ENCODE peak calls at places on chromosome 2, in four cellular contexts. E is OCI-LY7, L is astrocyte, K is cardiac muscle cell. C is an unnamed sample.

GRCh38 chr2:191746306-191746705 is 68.4 kb downstream of the NABP1 start:
- DNase-seq in E (no peak), K (no peak), L (peak; percentile 69), C (no peak)

GRCh38 chr2:24124003-24124585 is 825 bp downstream of the FAM228B start:
- DNase-seq in K (peak; percentile 44), L (peak; percentile 47), E (no peak), C (no peak)

GRCh38 chr2:112730182-112730581 is 9.4 kb downstream of the NT5DC4 start:
- DNase-seq in E (no peak), K (no peak), L (no peak), C (no peak)

GRCh38 chr2:23824777-23825212 is 102.1 kb downstream of the ATAD2B start:
- DNase-seq in K (peak; percentile 74), E (peak; percentile 73), L (peak; percentile 15), C (no peak)

GRCh38 chr2:45255568-45255967 is 246.3 kb upstream of the SIX2 start:
- DNase-seq in E (no peak), L (no peak), K (no peak), C (no peak)

GRCh38 chr2:59806486-59806885 is 747.0 kb downstream of the BCL11A start:
- DNase-seq in K (no peak), E (no peak), L (no peak), C (no peak)

GRCh38 chr2:237922641-237923361 is 44.0 kb upstream of the UBE2F start:
- DNase-seq in K (no peak), L (no peak), E (no peak), C (no peak)

GRCh38 chr2:27627963-27628766 is 647 bp downstream of the CCDC121 start:
- DNase-seq in E (peak; percentile 25), L (peak; percentile 99), K (peak; percentile 75), C (peak; percentile 98)

GRCh38 chr2:41836944-41837343 is 210.9 kb upstream of the PKDCC start:
- DNase-seq in L (peak; percentile 36), K (peak; percentile 70), E (peak; percentile 28), C (no peak)

GRCh38 chr2:7363906-7364305 is 446.7 kb downstream of the RNF144A start:
- DNase-seq in K (no peak), E (peak; percentile 16), L (no peak), C (no peak)

GRCh38 chr2:7356909-7357584 is 439.8 kb downstream of the RNF144A start:
- DNase-seq in K (no peak), L (no peak), E (no peak), C (no peak)

GRCh38 chr2:7355781-7356180 is 438.6 kb downstream of the RNF144A start:
- DNase-seq in L (no peak), E (no peak), K (no peak), C (no peak)

GRCh38 chr2:7357993-7358392 is 440.8 kb downstream of the RNF144A start:
- DNase-seq in L (no peak), E (no peak), K (no peak), C (no peak)

DNA sequence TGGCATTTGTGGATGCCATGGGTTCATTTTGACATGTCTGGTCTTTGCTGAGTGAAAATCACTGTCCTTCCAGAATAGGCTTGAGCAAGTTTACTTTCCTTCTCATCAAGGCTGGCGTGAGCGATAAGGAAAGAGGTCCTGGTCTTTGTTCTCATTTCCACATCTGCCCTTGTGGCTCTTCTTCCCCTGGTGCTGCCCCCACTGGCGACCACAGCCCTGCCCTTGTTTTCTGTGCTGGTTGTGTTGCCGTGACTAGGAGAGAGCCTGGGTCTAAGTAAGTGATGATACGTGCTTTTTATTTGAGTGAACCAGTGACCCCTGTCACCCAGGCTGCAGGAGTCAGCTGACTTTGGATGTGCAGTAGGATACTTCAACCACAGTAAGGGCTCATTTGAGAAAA is 441.7 kb downstream of the RNF144A start:
- DNase-seq in K (no peak), E (no peak), L (no peak), C (no peak)
- TF ChIP-seq CTCF in K (no peak), E (no peak), L (no peak), C (no peak)

GRCh38 chr2:19785432-19785831 is 116.4 kb downstream of the TTC32 start:
- DNase-seq in K (peak; percentile 73), E (no peak), L (peak; percentile 54), C (no peak)
- H3K4me3 ChIP-seq in K (no peak overlapping the region), E (no peak overlapping the region), L (no peak overlapping the region), C (no peak overlapping the region)

GRCh38 chr2:216160786-216161185 is 51.6 kb downstream of the XRCC5 start:
- DNase-seq in K (no peak), E (no peak), L (no peak), C (no peak)
- H3K36me3 ChIP-seq in K (peaks cover 57% of the 10 kb centered on the region), E (peaks cover 98% of the 10 kb centered on the region), L (peaks cover 71% of the 10 kb centered on the region), C (peaks cover 1% of the 10 kb centered on the region)

GRCh38 chr2:196170202-196170680 is 1.1 kb downstream of the STK17B start:
- DNase-seq in L (peak; percentile 64), E (peak; percentile 71), K (peak; percentile 54), C (no peak)

GRCh38 chr2:196171946-196172345 is 568 bp upstream of the STK17B start:
- DNase-seq in E (no peak), L (peak; percentile 6), K (peak; percentile 11), C (no peak)

GRCh38 chr2:196172976-196173375 is 1.6 kb upstream of the STK17B start:
- DNase-seq in E (no peak), K (no peak), L (no peak), C (no peak)

GRCh38 chr2:196170681-196171247 is 614 bp downstream of the STK17B start:
- DNase-seq in E (peak; percentile 63), L (peak; percentile 46), K (peak; percentile 51), C (no peak)

GRCh38 chr2:196171248-196171871 is at the start of gene STK17B:
- DNase-seq in E (peak; percentile 97), K (peak; percentile 93), L (peak; percentile 83), C (peak; percentile 64)
- TF ChIP-seq CTCF in E (no peak), K (peak; percentile 22), L (no peak), C (peak; percentile 20)

GRCh38 chr2:39413063-39413722 is 23.9 kb downstream of the MAP4K3 start:
- DNase-seq in K (no peak), E (no peak), L (no peak), C (no peak)

GRCh38 chr2:39418491-39418890 is 18.6 kb downstream of the MAP4K3 start:
- DNase-seq in K (no peak), L (no peak), E (no peak), C (no peak)

GRCh38 chr2:39411186-39411944 is 25.7 kb downstream of the MAP4K3 start:
- DNase-seq in K (peak; percentile 60), E (no peak), L (peak; percentile 97), C (peak; percentile 89)

GRCh38 chr2:39419282-39420223 is 17.5 kb downstream of the MAP4K3 start:
- DNase-seq in E (no peak), L (no peak), K (peak; percentile 11), C (no peak)

DNA sequence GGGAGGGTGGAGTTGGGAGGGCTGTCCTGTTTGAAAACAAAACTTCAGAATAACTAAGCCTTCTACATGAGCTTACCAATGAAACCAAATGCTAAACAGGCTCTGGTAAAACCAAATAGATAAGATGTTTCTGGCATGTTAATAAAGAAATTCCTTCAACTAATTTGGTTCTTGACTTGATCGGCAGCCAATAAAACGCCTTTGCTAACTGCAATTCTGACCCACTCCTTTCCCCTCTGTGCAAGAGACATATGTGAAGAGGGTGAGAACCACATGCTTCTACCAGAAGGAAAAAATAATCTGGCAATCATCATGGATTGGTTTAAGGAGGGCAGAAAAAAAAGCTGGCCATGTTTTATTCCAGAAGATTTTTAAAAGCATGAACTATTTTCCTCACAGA is 20.9 kb downstream of the MAP4K3 start:
- DNase-seq in K (peak; percentile 66), E (no peak), L (peak; percentile 75), C (no peak)
- H3K4me3 ChIP-seq in K (no peak overlapping the region), E (no peak overlapping the region), L (no peak overlapping the region), C (no peak overlapping the region)

DNA sequence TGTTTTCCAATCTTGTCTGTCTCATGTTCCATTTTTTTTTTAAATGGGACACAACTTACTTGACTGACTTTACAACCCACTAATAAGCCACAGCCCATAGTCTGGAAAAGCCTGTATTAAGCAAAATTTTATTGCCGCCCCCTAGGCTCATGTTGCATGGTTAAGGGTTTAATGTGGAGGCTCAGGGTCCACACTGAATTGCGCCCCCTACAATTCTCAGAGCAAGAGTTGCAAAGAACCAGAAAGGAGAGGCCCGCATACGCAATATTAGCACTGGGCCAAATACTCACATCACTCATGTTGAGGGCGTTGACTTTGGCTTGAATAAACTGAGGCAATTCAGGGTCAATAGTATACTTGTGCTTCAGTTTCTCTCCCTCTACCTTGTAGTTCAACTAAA is 65.5 kb downstream of the NEB start:
- DNase-seq in L (no peak), E (no peak), K (no peak), C (no peak)
- H3K36me3 ChIP-seq in L (no peaks in the 10 kb centered on the region), E (no peaks in the 10 kb centered on the region), K (no peaks in the 10 kb centered on the region), C (no peaks in the 10 kb centered on the region)

GRCh38 chr2:68172990-68173715 is 15.5 kb downstream of the PNO1 start:
- DNase-seq in K (no peak), E (no peak), L (no peak), C (no peak)

GRCh38 chr2:68171146-68171545 is 13.5 kb downstream of the PNO1 start:
- DNase-seq in L (no peak), E (no peak), K (no peak), C (no peak)

GRCh38 chr2:68171684-68172083 is 14.0 kb downstream of the PNO1 start:
- DNase-seq in E (no peak), L (no peak), K (no peak), C (no peak)

GRCh38 chr2:68167186-68167585 is 9.5 kb downstream of the PNO1 start:
- DNase-seq in K (peak; percentile 44), E (no peak), L (no peak), C (no peak)

DNA sequence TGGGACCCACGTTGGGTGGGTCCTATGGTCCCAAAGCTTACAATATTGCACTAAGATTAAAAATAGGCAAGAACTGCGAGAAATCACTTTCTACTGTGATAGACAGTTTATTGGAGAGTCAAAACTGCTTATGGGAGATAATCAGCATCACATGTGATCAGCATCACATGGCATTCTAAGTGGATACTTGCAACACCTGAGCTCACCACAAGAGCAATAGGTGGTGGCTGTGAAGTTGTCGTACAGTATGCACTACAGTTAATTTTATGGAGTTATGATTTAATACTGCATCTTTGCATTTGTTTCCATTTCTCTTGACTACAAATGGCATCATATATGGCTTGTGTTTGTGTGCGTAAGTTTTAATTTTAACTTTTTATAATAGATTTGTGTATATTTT is 11.6 kb downstream of the PNO1 start:
- DNase-seq in K (no peak), E (peak; percentile 20), L (no peak), C (no peak)
- TF ChIP-seq CTCF in K (no peak), E (no peak), L (peak; percentile 9), C (no peak)

GRCh38 chr2:66578853-66579158 is 143.9 kb downstream of the MEIS1 start:
- DNase-seq in K (no peak), E (no peak), L (no peak), C (no peak)
- H3K4me3 ChIP-seq in K (peak overlapping the region; percentile 78), E (no peak overlapping the region), L (no peak overlapping the region), C (no peak overlapping the region)

GRCh38 chr2:1680222-1681016 is 63.9 kb downstream of the PXDN start:
- DNase-seq in K (no peak), E (no peak), L (no peak), C (no peak)

GRCh38 chr2:1683297-1683696 is 61.0 kb downstream of the PXDN start:
- DNase-seq in K (no peak), L (no peak), E (no peak), C (no peak)

GRCh38 chr2:1681017-1681318 is 63.3 kb downstream of the PXDN start:
- DNase-seq in L (no peak), K (no peak), E (no peak), C (no peak)

GRCh38 chr2:1678609-1679008 is 65.7 kb downstream of the PXDN start:
- DNase-seq in L (no peak), E (no peak), K (no peak), C (no peak)

GRCh38 chr2:1681323-1682310 is 62.7 kb downstream of the PXDN start:
- DNase-seq in L (no peak), E (no peak), K (no peak), C (no peak)
- H3K36me3 ChIP-seq in L (peaks cover 46% of the 10 kb centered on the region), E (no peaks in the 10 kb centered on the region), K (peaks cover 16% of the 10 kb centered on the region), C (peaks cover 9% of the 10 kb centered on the region)